ENCODE peak calls at places on chromosomes 5 and 9, in six cellular contexts. D is DND-41, Q is progenitor cell of endocrine pancreas, M is mesothelial cell of epicardium, V is lower lobe of right lung, N is fibroblast of lung. R is an unnamed sample.

GRCh38 chr9:116494815-116495634 is 192.1 kb upstream of the TRIM32 start:
- DNase-seq in D (peak; percentile 17), Q (no peak), M (no peak), V (no peak), N (no peak), R (no peak)

GRCh38 chr9:136211006-136211405 is 6.1 kb upstream of the LHX3 start:
- DNase-seq in D (no peak), Q (no peak), M (no peak), V (no peak), N (no peak), R (no peak)

GRCh38 chr9:109194157-109194556 is 27.1 kb upstream of the FRRS1L start:
- DNase-seq in D (no peak), Q (no peak), M (no peak), V (no peak), N (peak; percentile 73), R (no peak)

GRCh38 chr9:93308676-93309075 is 124.7 kb downstream of the WNK2 start:
- DNase-seq in D (no peak), Q (no peak), M (no peak), V (no peak), N (no peak), R (no peak)

GRCh38 chr5:149871471-149871870 is 73.1 kb downstream of the PDE6A start:
- DNase-seq in D (no peak), Q (no peak), M (no peak), V (no peak), N (no peak), R (no peak)

GRCh38 chr9:75142208-75142607 is 53.9 kb downstream of the OSTF1 start:
- DNase-seq in D (no peak), Q (no peak), M (no peak), V (no peak), N (no peak), R (no peak)

GRCh38 chr9:108133101-108133500 is 643.5 kb upstream of the KLF4 start:
- DNase-seq in D (no peak), Q (no peak), M (no peak), V (no peak), N (no peak), R (no peak)

GRCh38 chr5:39691993-39692392 is 267.2 kb upstream of the DAB2 start:
- DNase-seq in D (no peak), Q (no peak), M (no peak), V (no peak), N (no peak), R (no peak)

GRCh38 chr9:32251539-32251938 is 132.9 kb upstream of the ACO1 start:
- DNase-seq in D (peak; percentile 31), Q (peak; percentile 15), M (peak; percentile 62), V (no peak), N (peak; percentile 38), R (peak; percentile 18)

GRCh38 chr5:92514901-92515300 is 1066.1 kb downstream of the NR2F1-AS1 start:
- DNase-seq in D (no peak), Q (no peak), M (no peak), V (no peak), N (no peak), R (no peak)

GRCh38 chr5:94793113-94793815 is 174.8 kb downstream of the SLF1 start:
- DNase-seq in D (peak; percentile 46), Q (no peak), M (no peak), V (no peak), N (peak; percentile 87), R (no peak)

GRCh38 chr9:93565089-93565488 is 11.3 kb upstream of the PHF2 start:
- DNase-seq in D (no peak), Q (no peak), M (no peak), V (no peak), N (no peak), R (no peak)

GRCh38 chr9:133375116-133375723 is 640 bp downstream of the SURF4 start:
- DNase-seq in D (peak; percentile 56), Q (peak; percentile 27), M (peak; percentile 67), V (no peak), N (peak; percentile 44), R (no peak)

GRCh38 chr5:141908796-141909195 is 14.9 kb upstream of the DELE1 start:
- DNase-seq in D (no peak), Q (no peak), M (no peak), V (no peak), N (no peak), R (no peak)

GRCh38 chr9:121915304-121915625 is 177.8 kb downstream of the TTLL11 start:
- DNase-seq in D (no peak), Q (no peak), M (no peak), V (no peak), N (no peak), R (no peak)

GRCh38 chr5:124234022-124234899 is 512.2 kb downstream of the ZNF608 start:
- DNase-seq in D (no peak), Q (no peak), M (no peak), V (no peak), N (no peak), R (no peak)

GRCh38 chr5:167208911-167209310 is 1082.5 kb upstream of the WWC1 start:
- DNase-seq in D (no peak), Q (no peak), M (no peak), V (no peak), N (no peak), R (no peak)

GRCh38 chr5:127650649-127651048 is 1.8 kb downstream of the CTXN3 start:
- DNase-seq in D (no peak), Q (no peak), M (no peak), V (no peak), N (peak; percentile 82), R (no peak)

GRCh38 chr9:35981704-35982103 is 23.8 kb upstream of the OR2S2 start:
- DNase-seq in D (peak; percentile 6), Q (no peak), M (no peak), V (no peak), N (no peak), R (no peak)

GRCh38 chr9:128921881-128922763 is 1.3 kb downstream of the PHYHD1 start:
- DNase-seq in D (no peak), Q (peak; percentile 50), M (peak; percentile 69), V (peak; percentile 73), N (peak; percentile 67), R (peak; percentile 85)

GRCh38 chr9:114733814-114734213 is 51.8 kb upstream of the TEX48 start:
- DNase-seq in D (no peak), Q (no peak), M (no peak), V (no peak), N (peak; percentile 42), R (no peak)

GRCh38 chr9:19456996-19457693 is 48.3 kb downstream of the ACER2 start:
- DNase-seq in D (peak; percentile 72), Q (peak; percentile 61), M (peak; percentile 82), V (no peak), N (peak; percentile 83), R (no peak)

GRCh38 chr9:127264462-127265040 is at the start of gene GARNL3:
- DNase-seq in D (no peak), Q (no peak), M (no peak), V (no peak), N (no peak), R (no peak)

GRCh38 chr9:134127065-134127580 is 8.8 kb upstream of the WDR5 start:
- DNase-seq in D (no peak), Q (no peak), M (no peak), V (no peak), N (no peak), R (no peak)

GRCh38 chr5:140855772-140856674 is at the start of gene PCDHA10:
- DNase-seq in D (no peak), Q (no peak), M (no peak), V (no peak), N (peak; percentile 2), R (no peak)
- TF ChIP-seq CTCF in D (peak; percentile 42), Q (peak; percentile 61), M (peak; percentile 25), V (peak; percentile 16), N (no peak), R (no peak)

DNA sequence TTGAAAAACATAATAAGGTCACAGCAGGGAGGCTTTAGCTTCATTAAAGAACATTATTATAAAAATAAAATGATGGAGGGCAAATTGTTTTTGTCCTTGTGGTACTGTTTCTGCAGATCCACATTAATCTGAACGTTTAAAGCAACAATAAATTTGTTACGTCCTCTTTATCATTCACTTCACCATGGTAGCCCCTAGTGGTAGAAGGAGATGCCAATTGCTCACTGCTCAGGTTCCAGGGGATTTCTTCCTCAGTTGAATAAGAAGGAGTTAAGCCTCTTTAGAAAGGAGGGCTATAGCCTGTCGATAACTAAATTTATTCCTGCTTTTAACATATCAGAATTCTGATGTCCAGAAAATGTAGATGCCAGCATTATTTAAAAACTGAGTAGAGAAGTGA is 692.4 kb downstream of the PTPRD start:
- DNase-seq in D (no peak), Q (no peak), M (no peak), V (no peak), N (no peak), R (no peak)
- TF ChIP-seq CTCF in D (peak; percentile 44), Q (peak; percentile 56), M (no peak), V (no peak), N (peak; percentile 32), R (peak; percentile 20)

GRCh38 chr5:111480346-111480745 is 32.0 kb downstream of the STARD4 start:
- DNase-seq in D (no peak), Q (no peak), M (no peak), V (no peak), N (no peak), R (no peak)

GRCh38 chr5:111478898-111479297 is 33.4 kb downstream of the STARD4 start:
- DNase-seq in D (no peak), Q (no peak), M (no peak), V (no peak), N (no peak), R (no peak)

GRCh38 chr5:111472579-111472978 is 39.8 kb downstream of the STARD4 start:
- DNase-seq in D (no peak), Q (no peak), M (no peak), V (no peak), N (no peak), R (no peak)

DNA sequence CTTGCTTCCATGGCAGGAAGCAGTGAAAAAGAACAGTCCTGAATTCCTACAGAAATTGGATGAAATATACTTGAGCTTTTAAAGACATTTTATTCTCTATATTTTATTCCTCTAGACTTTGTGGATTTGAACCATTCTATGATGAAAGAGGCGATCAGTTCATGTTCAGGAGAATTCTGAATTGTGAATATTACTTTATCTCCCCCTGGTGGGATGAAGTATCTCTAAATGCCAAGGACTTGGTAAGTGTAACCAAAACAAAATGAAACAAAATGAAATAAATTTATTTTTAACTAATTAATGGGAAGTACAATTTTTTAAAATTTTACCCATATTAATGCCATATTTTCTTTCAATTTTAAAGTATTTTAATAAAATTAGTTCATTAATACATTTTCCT is 34.1 kb downstream of the STARD4 start:
- DNase-seq in D (no peak), Q (no peak), M (no peak), V (no peak), N (peak; percentile 59), R (no peak)
- TF ChIP-seq CTCF in D (peak; percentile 37), Q (no peak), M (no peak), V (no peak), N (peak; percentile 38), R (peak; percentile 22)

DNA sequence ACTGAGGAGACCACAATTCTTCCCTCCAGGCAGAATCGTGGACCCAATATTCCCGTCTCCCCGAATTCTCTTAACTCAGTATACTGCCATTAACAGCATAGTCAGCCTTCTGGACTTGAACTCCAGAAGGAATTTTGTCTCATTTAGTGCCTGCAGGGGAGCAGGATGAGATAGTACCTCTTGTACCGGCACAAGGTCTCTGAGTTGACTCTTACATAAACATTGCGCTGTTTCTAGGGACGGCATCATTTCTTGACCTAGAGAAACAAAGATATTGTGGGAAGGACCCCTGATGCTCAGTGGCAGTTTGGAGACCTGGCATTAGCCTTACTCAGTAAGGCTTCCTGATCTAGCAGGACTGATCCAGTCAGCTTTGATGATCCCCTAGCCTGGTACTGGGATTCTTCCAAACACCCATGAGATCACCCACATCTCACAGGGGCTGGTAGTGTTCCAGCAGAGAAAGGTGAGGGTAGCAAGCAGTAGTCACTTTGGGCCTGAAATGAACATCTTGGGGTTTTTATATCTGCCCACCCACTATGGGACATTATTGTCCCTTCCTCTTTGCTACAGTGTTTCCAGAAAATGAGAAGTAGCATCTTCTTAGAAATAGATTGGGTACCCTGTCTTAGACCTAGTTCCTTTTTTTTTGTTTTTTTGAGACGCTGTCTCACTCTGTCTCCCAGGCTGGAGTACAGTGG is 249.0 kb upstream of the ANKRD55 start:
- DNase-seq in D (no peak), Q (no peak), M (no peak), V (no peak), N (peak; percentile 15), R (no peak)
- TF ChIP-seq CTCF in D (no peak), Q (no peak), M (no peak), V (no peak), N (no peak), R (no peak)